ENCODE peak calls at places on chromosome 13, in five cellular contexts. X is suprapubic skin, V is mucosa of descending colon, E is colonic mucosa, Q is omental fat pad. O is an unnamed sample.

GRCh38 chr13:34435338-34435737 is 506.7 kb upstream of the NBEA start:
- DNase-seq in X (no peak), V (no peak), Q (no peak), E (no peak), O (no peak)

GRCh38 chr13:77425705-77426104 is 98.8 kb upstream of the MYCBP2 start:
- DNase-seq in Q (no peak), V (no peak), X (no peak), E (no peak), O (no peak)

GRCh38 chr13:47628666-47629065 is 372.4 kb downstream of the SUCLA2 start:
- DNase-seq in X (no peak), E (no peak), Q (no peak), V (no peak), O (no peak)

GRCh38 chr13:84445776-84446175 is 563.5 kb upstream of the SLITRK1 start:
- DNase-seq in Q (no peak), V (no peak), X (no peak), E (no peak), O (no peak)

GRCh38 chr13:59409651-59410200 is 754.0 kb downstream of the DIAPH3 start:
- DNase-seq in Q (no peak), V (no peak), E (no peak), X (no peak), O (no peak)

GRCh38 chr13:113080901-113081521 is 24.6 kb upstream of the F7 start:
- DNase-seq in Q (no peak), X (no peak), E (no peak), V (no peak), O (no peak)

GRCh38 chr13:84902243-84902642 is 897.0 kb downstream of the SLITRK6 start:
- DNase-seq in Q (no peak), E (no peak), V (no peak), X (no peak), O (no peak)

GRCh38 chr13:37403776-37404497 is 194.6 kb downstream of the POSTN start:
- DNase-seq in E (no peak), V (no peak), X (no peak), Q (no peak), O (no peak)

GRCh38 chr13:45206340-45206739 is 5.5 kb upstream of the KCTD4 start:
- DNase-seq in Q (no peak), E (no peak), V (no peak), X (no peak), O (no peak)

GRCh38 chr13:96089749-96090239 is at the start of gene HS6ST3:
- DNase-seq in V (peak), Q (no peak), E (no peak), X (peak), O (peak)

GRCh38 chr13:19159181-19159580 is 22.4 kb downstream of the TUBA3C start:
- DNase-seq in Q (no peak), X (no peak), V (no peak), E (no peak), O (no peak)

GRCh38 chr13:30629527-30629926 is 11.8 kb downstream of the USPL1 start:
- DNase-seq in V (no peak), Q (no peak), X (no peak), E (no peak), O (no peak)

GRCh38 chr13:64274481-64275217 is 2859.0 kb upstream of the PCDH20 start:
- DNase-seq in X (no peak), Q (no peak), V (no peak), E (no peak), O (no peak)

GRCh38 chr13:95267662-95268369 is 33.4 kb downstream of the ABCC4 start:
- DNase-seq in V (peak), X (no peak), E (peak), Q (no peak), O (no peak)

GRCh38 chr13:43269037-43269476 is 245.7 kb downstream of the DNAJC15 start:
- DNase-seq in V (no peak), X (no peak), Q (no peak), E (peak), O (peak)

GRCh38 chr13:46647514-46648065 is 94.6 kb downstream of the LRCH1 start:
- DNase-seq in X (no peak), Q (no peak), E (no peak), V (no peak), O (no peak)

GRCh38 chr13:80341771-80342271 is 895 bp upstream of the SPRY2 start:
- DNase-seq in Q (no peak), X (peak), V (peak), E (peak), O (peak)

GRCh38 chr13:49652691-49653305 is 24.5 kb downstream of the ARL11 start:
- DNase-seq in E (peak), V (peak), X (no peak), Q (no peak), O (no peak)

GRCh38 chr13:51804295-51805172 is 571 bp upstream of the DHRS12 start:
- DNase-seq in Q (no peak), X (peak), E (peak), V (peak), O (no peak)

GRCh38 chr13:98886587-98886986 is 91.3 kb downstream of the DOCK9 start:
- DNase-seq in Q (no peak), E (no peak), X (no peak), V (no peak), O (no peak)

GRCh38 chr13:29963086-29963485 is 112.7 kb upstream of the UBL3 start:
- DNase-seq in E (no peak), V (no peak), X (no peak), Q (no peak), O (no peak)

GRCh38 chr13:100397627-100398026 is 191.0 kb downstream of the GGACT start:
- DNase-seq in Q (no peak), V (no peak), X (no peak), E (no peak), O (no peak)

GRCh38 chr13:47457631-47458030 is 543.4 kb downstream of the SUCLA2 start:
- DNase-seq in E (no peak), V (no peak), Q (no peak), X (no peak), O (no peak)

GRCh38 chr13:78193853-78194252 is 275.2 kb upstream of the EDNRB start:
- DNase-seq in Q (no peak), E (no peak), X (no peak), V (no peak), O (no peak)

GRCh38 chr13:94195715-94196114 is 283.8 kb downstream of the DCT start:
- DNase-seq in V (no peak), Q (no peak), X (no peak), E (no peak), O (no peak)

GRCh38 chr13:62388515-62388914 is 972.9 kb upstream of the PCDH20 start:
- DNase-seq in Q (no peak), E (no peak), V (no peak), X (no peak), O (no peak)

GRCh38 chr13:62387642-62388041 is 972.0 kb upstream of the PCDH20 start:
- DNase-seq in X (no peak), E (no peak), V (no peak), Q (no peak), O (no peak)
- TF ChIP-seq CTCF in X (no peak), E (no peak), V (no peak), Q (no peak), O (no peak)

GRCh38 chr13:20161275-20161950 is 561 bp upstream of the GJA3 start:
- DNase-seq in E (no peak), V (peak), X (no peak), Q (no peak), O (no peak)
- TF ChIP-seq CTCF in E (no peak), V (no peak), X (no peak), Q (no peak), O (no peak)

DNA sequence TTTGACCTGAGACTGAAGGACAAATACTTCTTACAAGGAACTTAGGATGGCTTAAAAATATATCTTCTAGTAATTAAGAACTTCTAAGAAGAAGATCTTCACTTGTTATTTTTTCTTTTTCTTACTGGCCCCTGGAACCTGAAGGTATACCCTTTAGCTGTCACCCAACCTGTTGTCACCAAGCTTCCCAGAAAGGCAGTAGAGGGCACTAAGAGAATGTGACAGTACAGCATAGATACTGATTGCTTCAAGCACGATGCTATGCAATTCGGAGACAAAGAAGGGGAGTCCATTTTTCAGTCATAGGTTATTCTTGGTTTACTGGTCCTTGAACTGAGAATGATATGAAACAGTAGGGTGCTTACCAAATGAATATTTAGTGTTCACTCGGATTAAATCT is 208.3 kb upstream of the PCDH9 start:
- DNase-seq in Q (no peak), V (no peak), X (no peak), E (no peak), O (no peak)
- TF ChIP-seq CTCF in Q (no peak), V (no peak), X (no peak), E (no peak), O (no peak)

GRCh38 chr13:39417131-39417530 is 185.9 kb downstream of the LHFPL6 start:
- DNase-seq in Q (no peak), E (no peak), X (no peak), V (no peak), O (no peak)
- TF ChIP-seq CTCF in Q (no peak), E (no peak), X (no peak), V (no peak), O (peak)

GRCh38 chr13:31797154-31797775 is 57.9 kb downstream of the RXFP2 start:
- DNase-seq in E (no peak), V (no peak), X (no peak), Q (no peak), O (no peak)
- TF ChIP-seq CTCF in E (no peak), V (no peak), X (no peak), Q (no peak), O (peak)

DNA sequence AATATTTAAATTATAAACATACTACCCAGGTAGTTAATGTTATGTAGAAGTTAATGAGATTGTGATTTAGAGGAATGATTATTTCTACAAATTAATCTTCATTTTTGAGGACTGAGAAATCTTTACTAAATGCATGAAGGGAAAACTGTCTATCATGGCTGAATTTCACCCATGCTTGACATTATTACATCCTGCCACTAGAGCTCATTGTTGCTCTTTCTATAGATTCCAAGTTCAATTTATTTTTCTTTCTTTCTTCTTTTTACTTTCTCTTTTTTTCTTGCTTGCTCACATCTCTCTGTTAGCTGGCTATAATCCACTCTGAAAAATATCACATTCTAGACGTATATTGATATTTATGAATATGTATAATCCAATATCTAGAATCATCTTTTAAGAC is 505.0 kb upstream of the KLHL1 start:
- DNase-seq in E (no peak), V (no peak), X (no peak), Q (no peak), O (no peak)
- TF ChIP-seq CTCF in E (no peak), V (no peak), X (no peak), Q (no peak), O (no peak)

GRCh38 chr13:101576977-101577376 is 124.5 kb downstream of the ITGBL1 start:
- DNase-seq in V (no peak), E (no peak), Q (no peak), X (no peak), O (no peak)
- TF ChIP-seq CTCF in V (no peak), E (no peak), Q (no peak), X (no peak), O (no peak)

GRCh38 chr13:21556051-21556450 is 47.9 kb downstream of the MICU2 start:
- DNase-seq in V (no peak), X (no peak), Q (no peak), E (no peak), O (no peak)

GRCh38 chr13:21557995-21558394 is 46.0 kb downstream of the MICU2 start:
- DNase-seq in Q (no peak), V (no peak), X (no peak), E (no peak), O (no peak)
- TF ChIP-seq CTCF in Q (no peak), V (no peak), X (no peak), E (no peak), O (no peak)

DNA sequence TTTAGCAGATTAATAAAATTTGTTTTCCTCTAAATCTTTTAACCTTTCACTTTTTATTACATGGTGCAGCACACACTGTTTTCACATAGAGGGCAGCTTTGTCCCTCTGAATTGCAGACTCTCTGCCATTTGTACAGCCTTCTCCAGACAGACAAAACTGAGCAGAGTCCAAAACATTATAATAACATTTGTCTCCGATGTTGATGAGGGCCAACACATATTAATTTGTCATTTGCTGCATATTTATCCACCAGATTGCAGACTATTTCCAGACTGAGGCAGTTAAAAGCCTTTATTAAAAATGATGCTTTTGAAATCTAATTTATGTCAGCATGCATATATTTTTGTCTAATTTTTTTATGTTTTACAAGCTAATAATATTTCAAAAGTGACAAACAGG is 1251.9 kb upstream of the SLC10A2 start:
- DNase-seq in E (no peak), V (no peak), X (no peak), Q (no peak), O (no peak)
- TF ChIP-seq CTCF in E (no peak), V (no peak), X (no peak), Q (no peak), O (no peak)

O was measured in ascending aorta.